ENCODE peak calls at places on chromosomes 16 and 17, in six cellular contexts. One of them, this sample, is unnamed.
A peak's percentile ranks its signal among the peaks of the same experiment; 100 is the strongest.

GRCh38 chr17:31068291-31068690 is 26.5 kb upstream of the NF1 start:
- DNase-seq in BJ: no peak
- DNase-seq in CD4-positive, alpha-beta T cell: peak; percentile 14
- DNase-seq in foreskin fibroblast: peak; percentile 16
- DNase-seq in GOT3: no peak
- DNase-seq in GM18507: peak; percentile 14
- DNase-seq in this sample: no peak

GRCh38 chr16:30010817-30011504 is at the start of gene DOC2A:
- DNase-seq in GOT3: no peak
- DNase-seq in foreskin fibroblast: no peak
- DNase-seq in GM18507: no peak
- DNase-seq in BJ: no peak
- DNase-seq in CD4-positive, alpha-beta T cell: no peak
- DNase-seq in this sample: no peak

GRCh38 chr16:84532299-84532724 is 27.9 kb upstream of the MEAK7 start:
- DNase-seq in GM18507: no peak
- DNase-seq in GOT3: peak; percentile 21
- DNase-seq in CD4-positive, alpha-beta T cell: no peak
- DNase-seq in BJ: peak; percentile 95
- DNase-seq in foreskin fibroblast: peak; percentile 96
- DNase-seq in this sample: peak; percentile 99

GRCh38 chr17:67982686-67983085 is 13.6 kb downstream of the C17orf58 start:
- DNase-seq in foreskin fibroblast: no peak
- DNase-seq in GOT3: no peak
- DNase-seq in BJ: no peak
- DNase-seq in GM18507: no peak
- DNase-seq in CD4-positive, alpha-beta T cell: no peak
- DNase-seq in this sample: no peak

GRCh38 chr17:77836557-77837041 is 121.9 kb upstream of the TNRC6C start:
- DNase-seq in GOT3: no peak
- DNase-seq in BJ: no peak
- DNase-seq in GM18507: no peak
- DNase-seq in foreskin fibroblast: peak; percentile 29
- DNase-seq in CD4-positive, alpha-beta T cell: no peak
- DNase-seq in this sample: no peak

GRCh38 chr16:89737341-89738071 is 16.2 kb downstream of the ZNF276 start:
- DNase-seq in foreskin fibroblast: no peak
- DNase-seq in CD4-positive, alpha-beta T cell: peak; percentile 55
- DNase-seq in BJ: no peak
- DNase-seq in GOT3: no peak
- DNase-seq in GM18507: no peak
- DNase-seq in this sample: no peak

GRCh38 chr17:21214777-21215541 is 998 bp upstream of the TMEM11 start:
- DNase-seq in GM18507: no peak
- DNase-seq in foreskin fibroblast: no peak
- DNase-seq in CD4-positive, alpha-beta T cell: no peak
- DNase-seq in GOT3: no peak
- DNase-seq in BJ: no peak
- DNase-seq in this sample: no peak

GRCh38 chr17:81349397-81350319 is 45.6 kb upstream of the BAHCC1 start:
- DNase-seq in GOT3: no peak
- DNase-seq in CD4-positive, alpha-beta T cell: no peak
- DNase-seq in foreskin fibroblast: no peak
- DNase-seq in GM18507: no peak
- DNase-seq in BJ: no peak
- DNase-seq in this sample: no peak

GRCh38 chr16:2598133-2598641 is 60.4 kb downstream of the PDPK1 start:
- DNase-seq in GM18507: no peak
- DNase-seq in foreskin fibroblast: no peak
- DNase-seq in GOT3: no peak
- DNase-seq in CD4-positive, alpha-beta T cell: no peak
- DNase-seq in BJ: no peak
- DNase-seq in this sample: no peak